ENCODE peak calls at places on chromosomes 13 and 19, in six cellular contexts. L, M, Q, A, W and T are unnamed samples. For H3K4me1, the result is how much of the 10 kb centered on the place peaks cover.

GRCh38 chr13:112506046-112506445 is 81.9 kb downstream of the TUBGCP3 start:
- DNase-seq in L (no peak), M (no peak), Q (no peak), A (no peak), W (no peak), T (no peak)

GRCh38 chr13:21668665-21669599 is 1.9 kb upstream of the FGF9 start:
- DNase-seq in L (peak), M (peak), Q (no peak), A (peak), W (no peak), T (no peak)

GRCh38 chr13:95288899-95289500 is 12.3 kb downstream of the ABCC4 start:
- DNase-seq in L (no peak), M (no peak), Q (no peak), A (no peak), W (no peak), T (no peak)

GRCh38 chr13:108981407-108981806 is 352.0 kb downstream of the MYO16 start:
- DNase-seq in L (no peak), M (no peak), Q (no peak), A (no peak), W (no peak), T (no peak)

GRCh38 chr13:33016414-33017409 is at the start of gene KL:
- DNase-seq in L (no peak), M (no peak), Q (peak), A (peak), W (no peak), T (peak)

GRCh38 chr13:45219938-45220375 is 19.1 kb upstream of the KCTD4 start:
- DNase-seq in L (no peak), M (no peak), Q (no peak), A (no peak), W (peak), T (no peak)

GRCh38 chr19:32318884-32319520 is 26.4 kb upstream of the ZNF507 start:
- DNase-seq in L (no peak), M (peak), Q (no peak), A (no peak), W (peak), T (no peak)

GRCh38 chr19:51003316-51003715 is 1.9 kb upstream of the KLK8 start:
- DNase-seq in L (no peak), M (no peak), Q (no peak), A (no peak), W (no peak), T (no peak)

GRCh38 chr13:98807774-98808173 is 55.3 kb upstream of the SLC15A1 start:
- DNase-seq in L (no peak), M (no peak), Q (no peak), A (no peak), W (no peak), T (no peak)

GRCh38 chr13:80755925-80756324 is 415.0 kb upstream of the SPRY2 start:
- DNase-seq in L (no peak), M (no peak), Q (no peak), A (no peak), W (no peak), T (no peak)

GRCh38 chr19:807627-808175 is 10.4 kb downstream of the PTBP1 start:
- DNase-seq in L (no peak), M (no peak), Q (no peak), A (no peak), W (no peak), T (no peak)

GRCh38 chr13:45036206-45036605 is 46.9 kb downstream of the GPALPP1 start:
- DNase-seq in L (no peak), M (no peak), Q (no peak), A (no peak), W (no peak), T (no peak)

GRCh38 chr19:21483589-21484170 is 21.7 kb upstream of the ZNF429 start:
- DNase-seq in L (peak), M (no peak), Q (peak), A (peak), W (no peak), T (peak)

GRCh38 chr13:68697551-68697950 is 1410.1 kb upstream of the ATXN8OS start:
- DNase-seq in L (no peak), M (no peak), Q (no peak), A (no peak), W (no peak), T (no peak)

GRCh38 chr13:96632536-96633320 is 361.5 kb downstream of the OXGR1 start:
- DNase-seq in L (no peak), M (no peak), Q (no peak), A (no peak), W (no peak), T (no peak)

GRCh38 chr13:81017525-81018152 is 676.7 kb upstream of the SPRY2 start:
- DNase-seq in L (no peak), M (peak), Q (no peak), A (no peak), W (peak), T (no peak)

GRCh38 chr19:46861691-46862503 is 1.1 kb downstream of the ARHGAP35 start:
- DNase-seq in L (no peak), M (no peak), Q (no peak), A (no peak), W (no peak), T (no peak)
- H3K4me1 ChIP-seq in L (half or more), M (under half), Q (under half), A (under half), W (half or more), T (half or more)

GRCh38 chr13:106858910-106859309 is 291.0 kb upstream of the ARGLU1 start:
- DNase-seq in L (no peak), M (no peak), Q (no peak), A (no peak), W (no peak), T (no peak)
- H3K27ac ChIP-seq in L (no peak), M (no peak), Q (no peak), A (no peak), W (no peak), T (no peak)

DNA sequence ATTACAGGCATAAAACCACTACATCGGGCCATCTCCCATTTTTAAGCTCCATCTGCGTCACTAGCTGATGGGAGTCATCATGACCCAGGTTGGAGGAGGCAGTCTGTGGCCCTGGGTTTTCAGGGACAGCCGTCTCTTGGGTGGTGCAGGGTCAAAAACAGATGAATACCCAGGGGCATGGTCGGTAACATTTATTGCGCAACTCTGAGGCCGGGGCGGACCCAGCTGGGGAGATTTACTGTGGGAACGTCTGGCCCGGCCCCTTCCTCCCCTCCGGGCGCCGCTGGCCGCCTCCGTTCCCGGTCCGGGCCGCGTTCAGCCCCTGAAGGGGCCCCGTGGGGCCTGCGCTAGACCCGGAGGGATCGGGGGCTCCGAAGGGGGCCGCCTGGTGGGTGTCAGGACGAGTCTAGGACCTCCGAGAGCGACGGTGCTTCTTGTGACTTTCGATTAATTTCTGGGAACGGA is 1.3 kb upstream of the RGL3 start:
- DNase-seq in L (no peak), M (no peak), Q (peak), A (peak), W (no peak), T (peak)
- H3K4me1 ChIP-seq in L (under half), M (under half), Q (under half), A (under half), W (under half), T (half or more)

GRCh38 chr19:16005925-16006324 is 57.1 kb downstream of the OR10H4 start:
- DNase-seq in L (no peak), M (no peak), Q (no peak), A (no peak), W (no peak), T (no peak)
- H3K27ac ChIP-seq in L (no peak), M (no peak), Q (no peak), A (no peak), W (no peak), T (no peak)